ENCODE peak calls at places on chromosomes 3 and 15, in five cellular contexts. One of them, this sample, is unnamed. For H3K9me3, the result is how much of the 10 kb centered on the place peaks cover.

GRCh38 chr3:188276366-188276765 is 122.4 kb downstream of the LPP start:
- DNase-seq in A549: no peak
- DNase-seq in upper lobe of right lung: no peak
- DNase-seq in CD8-positive, alpha-beta memory T cell: no peak
- DNase-seq in GM23248: no peak
- DNase-seq in this sample: no peak

GRCh38 chr15:60905587-60905986 is 323.5 kb downstream of the RORA start:
- DNase-seq in A549: no peak
- DNase-seq in upper lobe of right lung: no peak
- DNase-seq in CD8-positive, alpha-beta memory T cell: peak
- DNase-seq in GM23248: no peak
- DNase-seq in this sample: no peak

GRCh38 chr3:72462611-72463011 is 385.6 kb downstream of the SHQ1 start:
- DNase-seq in A549: no peak
- DNase-seq in upper lobe of right lung: no peak
- DNase-seq in CD8-positive, alpha-beta memory T cell: no peak
- DNase-seq in GM23248: no peak
- DNase-seq in this sample: no peak

GRCh38 chr3:47323431-47324277 is 40.9 kb downstream of the KLHL18 start:
- DNase-seq in A549: no peak
- DNase-seq in upper lobe of right lung: no peak
- DNase-seq in CD8-positive, alpha-beta memory T cell: no peak
- DNase-seq in GM23248: peak
- DNase-seq in this sample: no peak

GRCh38 chr3:71521940-71522876 is 61.3 kb downstream of the FOXP1 start:
- DNase-seq in A549: no peak
- DNase-seq in upper lobe of right lung: no peak
- DNase-seq in CD8-positive, alpha-beta memory T cell: no peak
- DNase-seq in GM23248: no peak
- DNase-seq in this sample: no peak

GRCh38 chr3:11523793-11524160 is 119.9 kb downstream of the VGLL4 start:
- DNase-seq in A549: no peak
- DNase-seq in upper lobe of right lung: peak
- DNase-seq in CD8-positive, alpha-beta memory T cell: no peak
- DNase-seq in GM23248: no peak
- DNase-seq in this sample: no peak

GRCh38 chr3:32216172-32216783 is 22.2 kb upstream of the CMTM8 start:
- DNase-seq in A549: peak
- DNase-seq in upper lobe of right lung: no peak
- DNase-seq in CD8-positive, alpha-beta memory T cell: no peak
- DNase-seq in GM23248: no peak
- DNase-seq in this sample: no peak

GRCh38 chr3:32177702-32178198 is 60.7 kb upstream of the CMTM8 start:
- DNase-seq in A549: peak
- DNase-seq in upper lobe of right lung: no peak
- DNase-seq in CD8-positive, alpha-beta memory T cell: peak
- DNase-seq in GM23248: peak
- DNase-seq in this sample: no peak

GRCh38 chr3:197687570-197687969 is 49.1 kb downstream of the RUBCN start:
- DNase-seq in A549: no peak
- DNase-seq in upper lobe of right lung: no peak
- DNase-seq in CD8-positive, alpha-beta memory T cell: no peak
- DNase-seq in GM23248: no peak
- DNase-seq in this sample: no peak

GRCh38 chr3:123419156-123419849 is 29.6 kb downstream of the ADCY5 start:
- DNase-seq in A549: no peak
- DNase-seq in upper lobe of right lung: no peak
- DNase-seq in CD8-positive, alpha-beta memory T cell: no peak
- DNase-seq in GM23248: no peak
- DNase-seq in this sample: no peak
- H3K27ac ChIP-seq in A549: no peak
- H3K27ac ChIP-seq in upper lobe of right lung: no peak
- H3K27ac ChIP-seq in CD8-positive, alpha-beta memory T cell: no peak
- H3K27ac ChIP-seq in GM23248: no peak
- H3K27ac ChIP-seq in this sample: no peak

DNA sequence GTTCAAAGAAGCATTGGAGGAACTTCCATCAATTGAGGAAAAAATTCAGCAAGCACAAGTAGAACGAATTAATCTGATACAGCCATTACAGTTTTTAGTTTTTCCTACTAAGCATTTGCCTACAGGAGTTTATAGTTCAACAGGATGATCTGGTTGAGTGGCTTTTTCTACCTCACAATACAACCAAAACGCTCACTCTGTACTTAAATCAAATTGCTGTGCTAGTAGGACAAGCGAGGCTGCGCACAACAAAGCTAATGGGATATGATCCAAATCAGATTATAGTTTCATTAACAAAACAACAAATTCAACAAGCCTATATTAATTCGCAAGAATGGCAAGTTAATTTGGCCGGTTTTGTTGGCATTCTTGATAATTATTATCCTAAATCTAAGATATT is 44.2 kb downstream of the ETFA start:
- DNase-seq in A549: no peak
- DNase-seq in upper lobe of right lung: no peak
- DNase-seq in CD8-positive, alpha-beta memory T cell: no peak
- DNase-seq in GM23248: no peak
- DNase-seq in this sample: no peak
- H3K9me3 ChIP-seq in A549: under half
- H3K9me3 ChIP-seq in upper lobe of right lung: under half
- H3K9me3 ChIP-seq in CD8-positive, alpha-beta memory T cell: under half
- H3K9me3 ChIP-seq in GM23248: under half
- H3K9me3 ChIP-seq in this sample: under half

GRCh38 chr3:194274424-194275085 is 76.6 kb downstream of the CPN2 start:
- DNase-seq in A549: no peak
- DNase-seq in upper lobe of right lung: peak
- DNase-seq in CD8-positive, alpha-beta memory T cell: no peak
- DNase-seq in GM23248: peak
- DNase-seq in this sample: no peak
- H3K4me3 ChIP-seq in A549: no peak
- H3K4me3 ChIP-seq in upper lobe of right lung: no peak
- H3K4me3 ChIP-seq in CD8-positive, alpha-beta memory T cell: no peak
- H3K4me3 ChIP-seq in GM23248: no peak
- H3K4me3 ChIP-seq in this sample: no peak

GRCh38 chr3:94539937-94540336 is 477.1 kb downstream of the NSUN3 start:
- DNase-seq in A549: no peak
- DNase-seq in upper lobe of right lung: no peak
- DNase-seq in CD8-positive, alpha-beta memory T cell: no peak
- DNase-seq in GM23248: no peak
- DNase-seq in this sample: no peak
- H3K27ac ChIP-seq in A549: no peak
- H3K27ac ChIP-seq in upper lobe of right lung: no peak
- H3K27ac ChIP-seq in CD8-positive, alpha-beta memory T cell: no peak
- H3K27ac ChIP-seq in GM23248: no peak
- H3K27ac ChIP-seq in this sample: no peak